ENCODE peak calls at places on chromosome 19, in six cellular contexts. K is mesendoderm, N is H1, S is mesenchymal stem cell, R is H9, Y is neuronal stem cell. I is an unnamed sample.

GRCh38 chr19:38068851-38069250 is 155.2 kb downstream of the DPF1 start:
- DNase-seq in N (no peak), S (no peak), Y (no peak), K (no peak), R (no peak), I (no peak)

GRCh38 chr19:29714953-29715694 is at the start of gene C19orf12:
- DNase-seq in S (peak), K (peak), N (peak), R (no peak), Y (peak), I (peak)

GRCh38 chr19:15266683-15267082 is 34.4 kb upstream of the EPHX3 start:
- DNase-seq in Y (no peak), S (no peak), R (no peak), N (no peak), K (no peak), I (no peak)

GRCh38 chr19:29524912-29525870 is 603 bp upstream of the VSTM2B start:
- DNase-seq in Y (peak), K (peak), S (peak), N (peak), R (peak), I (no peak)

GRCh38 chr19:7676376-7676775 is 514 bp upstream of the MCEMP1 start:
- DNase-seq in R (no peak), S (no peak), Y (no peak), N (no peak), K (no peak), I (no peak)

GRCh38 chr19:51461723-51462161 is 3.5 kb upstream of the SIGLEC8 start:
- DNase-seq in S (no peak), K (no peak), Y (no peak), N (no peak), R (no peak), I (no peak)

GRCh38 chr19:44677019-44677809 is 5.9 kb downstream of the CEACAM19 start:
- DNase-seq in R (peak), Y (no peak), K (peak), S (peak), N (peak), I (peak)

GRCh38 chr19:58346961-58347929 is 6.0 kb downstream of the A1BG start:
- DNase-seq in S (peak), N (peak), R (peak), K (peak), Y (peak), I (peak)

GRCh38 chr19:41595258-41595889 is 19.4 kb downstream of the CEACAM21 start:
- DNase-seq in R (peak), K (peak), Y (no peak), S (peak), N (peak), I (peak)

GRCh38 chr19:31253816-31254551 is 95.3 kb downstream of the TSHZ3 start:
- DNase-seq in R (no peak), Y (no peak), K (peak), N (no peak), S (no peak), I (peak)

GRCh38 chr19:51530616-51531015 is 854 bp downstream of the SIGLEC6 start:
- DNase-seq in K (no peak), N (no peak), Y (no peak), S (no peak), R (no peak), I (no peak)

GRCh38 chr19:43315851-43316250 is 37.6 kb upstream of the CD177 start:
- DNase-seq in N (peak), K (no peak), S (no peak), R (peak), Y (no peak), I (no peak)

GRCh38 chr19:40685016-40685526 is 5.4 kb downstream of the NUMBL start:
- DNase-seq in Y (no peak), S (no peak), R (no peak), N (no peak), K (no peak), I (no peak)

GRCh38 chr19:9324584-9324962 is 594 bp downstream of the ZNF559 start:
- DNase-seq in S (no peak), N (no peak), K (no peak), Y (no peak), R (no peak), I (no peak)

GRCh38 chr19:54160182-54160811 is 776 bp upstream of the LENG1 start:
- DNase-seq in S (peak), N (peak), R (no peak), K (peak), Y (no peak), I (peak)

GRCh38 chr19:43983544-43983911 is 460 bp upstream of the ZNF155 start:
- DNase-seq in R (no peak), N (no peak), S (no peak), K (no peak), Y (no peak), I (no peak)

GRCh38 chr19:45130888-45131615 is 29.7 kb downstream of the NKPD1 start:
- DNase-seq in Y (no peak), R (no peak), S (peak), N (no peak), K (no peak), I (peak)

GRCh38 chr19:16899566-16900075 is 10.8 kb downstream of the F2RL3 start:
- DNase-seq in Y (no peak), R (peak), N (peak), K (peak), S (peak), I (no peak)

GRCh38 chr19:7246601-7247000 is 47.6 kb downstream of the INSR start:
- DNase-seq in Y (no peak), S (no peak), N (no peak), R (no peak), K (no peak), I (no peak)

GRCh38 chr19:46082728-46083050 is 41.8 kb downstream of the IGFL3 start:
- DNase-seq in K (no peak), N (no peak), R (no peak), Y (no peak), S (no peak), I (no peak)

GRCh38 chr19:43784251-43784980 is 3.6 kb upstream of the KCNN4 start:
- DNase-seq in S (peak), K (peak), Y (no peak), N (no peak), R (peak), I (peak)

GRCh38 chr19:45821103-45821521 is 6.0 kb upstream of the RSPH6A start:
- DNase-seq in N (no peak), S (no peak), K (no peak), R (no peak), Y (no peak), I (no peak)

GRCh38 chr19:52307275-52307674 is 10.3 kb downstream of the ZNF480 start:
- DNase-seq in R (peak), N (peak), Y (peak), K (peak), S (peak), I (peak)

GRCh38 chr19:33296473-33297060 is 5.8 kb downstream of the CEBPA start:
- DNase-seq in R (peak), Y (no peak), K (no peak), S (no peak), N (no peak), I (no peak)

GRCh38 chr19:17687857-17688784 is at the start of gene UNC13A:
- DNase-seq in K (peak), R (peak), Y (peak), N (peak), S (peak), I (peak)

GRCh38 chr19:45981350-45981749 is 7.7 kb upstream of the NOVA2 start:
- DNase-seq in N (peak), S (no peak), R (no peak), K (no peak), Y (no peak), I (no peak)

GRCh38 chr19:32581704-32582164 is 744 bp downstream of the PDCD5 start:
- DNase-seq in S (peak), Y (no peak), K (peak), R (peak), N (peak), I (peak)

GRCh38 chr19:6044056-6044805 is 66.1 kb downstream of the RFX2 start:
- DNase-seq in N (peak), Y (no peak), S (no peak), K (no peak), R (no peak), I (no peak)

GRCh38 chr19:55384576-55385235 is 614 bp upstream of the TMEM238 start:
- DNase-seq in K (no peak), Y (no peak), N (peak), S (no peak), R (no peak), I (no peak)

GRCh38 chr19:46821512-46822359 is 28.9 kb downstream of the AP2S1 start:
- DNase-seq in K (no peak), N (no peak), Y (no peak), R (peak), S (no peak), I (no peak)

GRCh38 chr19:15897738-15898276 is at the start of gene CYP4F2:
- DNase-seq in N (no peak), R (no peak), S (no peak), Y (no peak), K (no peak), I (no peak)

GRCh38 chr19:19613456-19613855 is 5.0 kb downstream of the PBX4 start:
- DNase-seq in R (no peak), K (no peak), N (no peak), S (no peak), Y (no peak), I (no peak)

GRCh38 chr19:1206733-1207301 is 1.2 kb downstream of the STK11 start:
- DNase-seq in S (no peak), N (no peak), K (no peak), Y (no peak), R (peak), I (no peak)

GRCh38 chr19:38044267-38045111 is 137.5 kb downstream of the SIPA1L3 start:
- DNase-seq in K (peak), Y (no peak), R (no peak), S (peak), N (no peak), I (peak)

GRCh38 chr19:15320118-15320517 is 12.2 kb downstream of the BRD4 start:
- DNase-seq in K (no peak), Y (no peak), N (no peak), R (no peak), S (no peak), I (peak)

GRCh38 chr19:51651216-51651846 is 4.7 kb upstream of the SIGLEC14 start:
- DNase-seq in N (no peak), Y (no peak), K (no peak), S (no peak), R (no peak), I (no peak)

GRCh38 chr19:397941-398706 is 10.8 kb downstream of the C2CD4C start:
- DNase-seq in Y (no peak), S (no peak), N (no peak), K (no peak), R (peak), I (no peak)

GRCh38 chr19:2780284-2780683 is 2.8 kb downstream of the SGTA start:
- DNase-seq in K (no peak), R (no peak), Y (no peak), N (no peak), S (no peak), I (no peak)
- H2BK15ac ChIP-seq in K (no peak), R (no peak), Y (no peak), N (no peak), S (no peak), I (no peak)

GRCh38 chr19:13109361-13110098 is 6.9 kb upstream of the LYL1 start:
- DNase-seq in K (no peak), R (no peak), N (no peak), Y (no peak), S (no peak), I (no peak)
- H2BK15ac ChIP-seq in K (no peak), R (no peak), N (no peak), Y (no peak), S (no peak), I (no peak)

GRCh38 chr19:27752530-27753184 is 1460.3 kb downstream of the UQCRFS1 start:
- DNase-seq in K (no peak), Y (no peak), R (no peak), N (no peak), S (no peak), I (no peak)
- H2BK15ac ChIP-seq in K (no peak), Y (no peak), R (no peak), N (no peak), S (no peak), I (no peak)

GRCh38 chr19:35978832-35979365 is 16.1 kb upstream of the SDHAF1 start:
- DNase-seq in Y (no peak), N (no peak), K (no peak), S (no peak), R (no peak), I (no peak)
- H2BK15ac ChIP-seq in Y (no peak), N (no peak), K (no peak), S (no peak), R (no peak), I (no peak)

GRCh38 chr19:50263176-50263575 is 59.8 kb downstream of the MYH14 start:
- DNase-seq in S (no peak), R (no peak), K (no peak), Y (no peak), N (no peak), I (no peak)
- H2BK15ac ChIP-seq in S (no peak), R (no peak), K (no peak), Y (no peak), N (no peak), I (no peak)

GRCh38 chr19:11273989-11274388 is 11.7 kb upstream of the DOCK6 start:
- DNase-seq in K (no peak), S (no peak), R (no peak), Y (no peak), N (no peak), I (no peak)

GRCh38 chr19:11273288-11273687 is 11.0 kb upstream of the DOCK6 start:
- DNase-seq in Y (no peak), K (peak), S (no peak), R (no peak), N (no peak), I (no peak)

GRCh38 chr19:11278670-11279069 is 16.3 kb upstream of the DOCK6 start:
- DNase-seq in S (peak), K (peak), Y (no peak), N (no peak), R (no peak), I (no peak)

GRCh38 chr19:11279505-11280236 is 16.3 kb upstream of the TSPAN16 start:
- DNase-seq in K (no peak), Y (no peak), S (no peak), R (no peak), N (no peak), I (no peak)

DNA sequence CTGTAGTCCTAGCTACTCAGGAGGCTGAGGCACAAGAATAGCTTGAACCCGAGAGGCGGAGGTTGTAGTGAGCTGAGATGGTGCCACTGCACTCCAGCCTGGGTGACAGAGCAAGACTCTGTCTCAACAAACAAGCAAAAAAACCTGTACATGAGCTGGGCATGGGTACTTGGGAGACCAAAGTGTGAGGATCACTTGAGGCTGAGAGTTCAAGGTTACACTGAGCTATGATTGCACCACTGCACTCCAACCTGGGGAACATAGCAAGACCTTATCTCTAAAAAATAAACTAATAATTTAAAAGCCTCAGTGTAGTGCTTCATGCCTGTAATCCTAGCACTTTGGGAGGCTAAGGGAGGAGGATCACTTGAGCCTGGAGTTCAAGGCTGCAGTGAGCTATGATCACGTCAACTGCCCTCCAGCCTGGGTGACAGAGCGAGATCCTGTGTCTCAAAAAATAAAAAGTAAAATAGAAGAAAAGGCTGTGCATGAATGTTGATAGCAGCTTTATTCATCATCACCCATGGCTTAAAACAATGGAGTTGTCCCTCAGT is 12.3 kb upstream of the DOCK6 start:
- DNase-seq in R (no peak), S (no peak), Y (no peak), N (no peak), K (no peak), I (no peak)
- H2BK15ac ChIP-seq in R (no peak), S (no peak), Y (no peak), N (no peak), K (no peak), I (no peak)

GRCh38 chr19:39156230-39156890 is 30.8 kb downstream of the PAK4 start:
- DNase-seq in S (no peak), K (no peak), R (no peak), N (no peak), Y (no peak), I (peak)
- H2BK15ac ChIP-seq in S (no peak), K (no peak), R (no peak), N (no peak), Y (no peak), I (no peak)

I was measured in IMR-90.